ENCODE peak calls at places on chromosomes 4 and X, in five cellular contexts. One of them, this sample, is unnamed.

GRCh38 chr4:138199568-138200235 is 42.4 kb downstream of the SLC7A11 start:
- DNase-seq in RPMI7951: no peak
- DNase-seq in GM23338: peak
- DNase-seq in amygdala: peak
- DNase-seq in NCI-H146: no peak
- DNase-seq in this sample: no peak

GRCh38 chr4:157025898-157026297 is 50.1 kb upstream of the GLRB start:
- DNase-seq in GM23338: no peak
- DNase-seq in amygdala: no peak
- DNase-seq in NCI-H146: no peak
- DNase-seq in RPMI7951: peak
- DNase-seq in this sample: no peak

GRCh38 chr4:181418491-181418890 is 824.7 kb upstream of the TENM3 start:
- DNase-seq in RPMI7951: no peak
- DNase-seq in amygdala: no peak
- DNase-seq in NCI-H146: peak
- DNase-seq in GM23338: no peak
- DNase-seq in this sample: no peak

GRCh38 chrX:29824176-29824906 is 391.0 kb upstream of the MAGEB2 start:
- DNase-seq in GM23338: no peak
- DNase-seq in amygdala: no peak
- DNase-seq in NCI-H146: no peak
- DNase-seq in RPMI7951: no peak
- DNase-seq in this sample: no peak

GRCh38 chr4:1086011-1086410 is 27.4 kb downstream of the RNF212 start:
- DNase-seq in RPMI7951: no peak
- DNase-seq in amygdala: no peak
- DNase-seq in NCI-H146: no peak
- DNase-seq in GM23338: no peak
- DNase-seq in this sample: no peak

GRCh38 chrX:40094041-40094899 is 3.5 kb downstream of the BCOR start:
- DNase-seq in NCI-H146: peak
- DNase-seq in RPMI7951: peak
- DNase-seq in GM23338: no peak
- DNase-seq in amygdala: no peak
- DNase-seq in this sample: no peak

GRCh38 chr4:174869334-174869733 is 40.3 kb upstream of the GLRA3 start:
- DNase-seq in NCI-H146: no peak
- DNase-seq in amygdala: no peak
- DNase-seq in RPMI7951: no peak
- DNase-seq in GM23338: no peak
- DNase-seq in this sample: no peak

GRCh38 chrX:41332005-41332404 is 2.0 kb upstream of the DDX3X start:
- DNase-seq in RPMI7951: no peak
- DNase-seq in GM23338: no peak
- DNase-seq in amygdala: no peak
- DNase-seq in NCI-H146: no peak
- DNase-seq in this sample: no peak

GRCh38 chr4:157242871-157243270 is 22.3 kb downstream of the GRIA2 start:
- DNase-seq in GM23338: no peak
- DNase-seq in RPMI7951: no peak
- DNase-seq in NCI-H146: peak
- DNase-seq in amygdala: no peak
- DNase-seq in this sample: no peak

GRCh38 chr4:14792702-14793227 is 209.5 kb upstream of the CPEB2 start:
- DNase-seq in RPMI7951: peak
- DNase-seq in GM23338: no peak
- DNase-seq in amygdala: no peak
- DNase-seq in NCI-H146: no peak
- DNase-seq in this sample: no peak

GRCh38 chr4:140257461-140258305 is 103.7 kb upstream of the MAML3 start:
- DNase-seq in amygdala: no peak
- DNase-seq in RPMI7951: no peak
- DNase-seq in GM23338: no peak
- DNase-seq in NCI-H146: no peak
- DNase-seq in this sample: no peak

GRCh38 chrX:18973527-18974192 is 10.3 kb downstream of the PHKA2 start:
- DNase-seq in GM23338: no peak
- DNase-seq in amygdala: peak
- DNase-seq in RPMI7951: peak
- DNase-seq in NCI-H146: peak
- DNase-seq in this sample: no peak

GRCh38 chr4:123649644-123650356 is 253.2 kb downstream of the SPRY1 start:
- DNase-seq in GM23338: peak
- DNase-seq in RPMI7951: peak
- DNase-seq in NCI-H146: peak
- DNase-seq in amygdala: no peak
- DNase-seq in this sample: no peak

GRCh38 chr4:13481569-13481968 is 2.6 kb downstream of the RAB28 start:
- DNase-seq in NCI-H146: no peak
- DNase-seq in amygdala: no peak
- DNase-seq in GM23338: no peak
- DNase-seq in RPMI7951: peak
- DNase-seq in this sample: no peak

GRCh38 chr4:101596786-101597185 is 193.7 kb upstream of the BANK1 start:
- DNase-seq in GM23338: no peak
- DNase-seq in amygdala: no peak
- DNase-seq in NCI-H146: no peak
- DNase-seq in RPMI7951: no peak
- DNase-seq in this sample: no peak

GRCh38 chrX:10137516-10137915 is 19.3 kb upstream of the CLCN4 start:
- DNase-seq in RPMI7951: no peak
- DNase-seq in amygdala: no peak
- DNase-seq in GM23338: no peak
- DNase-seq in NCI-H146: no peak
- DNase-seq in this sample: no peak

GRCh38 chr4:70651864-70652506 is 14.3 kb downstream of the JCHAIN start:
- DNase-seq in GM23338: peak
- DNase-seq in RPMI7951: peak
- DNase-seq in NCI-H146: peak
- DNase-seq in amygdala: no peak
- DNase-seq in this sample: no peak

GRCh38 chr4:162163892-162164759 is at the start of gene FSTL5:
- DNase-seq in NCI-H146: peak
- DNase-seq in GM23338: peak
- DNase-seq in RPMI7951: peak
- DNase-seq in amygdala: peak
- DNase-seq in this sample: no peak

GRCh38 chr4:139986621-139987510 is 167.1 kb downstream of the MAML3 start:
- DNase-seq in amygdala: no peak
- DNase-seq in RPMI7951: peak
- DNase-seq in NCI-H146: peak
- DNase-seq in GM23338: no peak
- DNase-seq in this sample: no peak

GRCh38 chr4:81215219-81215892 is at the start of gene PRKG2:
- DNase-seq in RPMI7951: no peak
- DNase-seq in GM23338: peak
- DNase-seq in amygdala: no peak
- DNase-seq in NCI-H146: peak
- DNase-seq in this sample: no peak

GRCh38 chrX:120453985-120454384 is 15.1 kb downstream of the LAMP2 start:
- DNase-seq in amygdala: no peak
- DNase-seq in GM23338: no peak
- DNase-seq in RPMI7951: peak
- DNase-seq in NCI-H146: no peak
- DNase-seq in this sample: no peak

This sample was measured in T follicular helper cell.